ENCODE peak calls at places on chromosomes 12 and 14, in four cellular contexts. One of them, this sample, is unnamed.

GRCh38 chr12:116125981-116126566 is 151.4 kb downstream of the MED13L start:
- DNase-seq in GM04503: no peak
- DNase-seq in fibroblast of the aortic adventitia: peak; percentile 63
- DNase-seq in stimulated activated CD8-positive, alpha-beta memory T cell treated with anti-CD3 and anti-CD28 coated beads, Interleukin-4, amount 100 ng/mL, for 1 hour: no peak
- DNase-seq in this sample: no peak

GRCh38 chr14:81537193-81537592 is 3.5 kb upstream of the SEL1L start:
- DNase-seq in fibroblast of the aortic adventitia: no peak
- DNase-seq in GM04503: no peak
- DNase-seq in stimulated activated CD8-positive, alpha-beta memory T cell treated with anti-CD3 and anti-CD28 coated beads, Interleukin-4, amount 100 ng/mL, for 1 hour: no peak
- DNase-seq in this sample: no peak

GRCh38 chr12:63326260-63326659 is 175.3 kb upstream of the AVPR1A start:
- DNase-seq in GM04503: no peak
- DNase-seq in fibroblast of the aortic adventitia: no peak
- DNase-seq in stimulated activated CD8-positive, alpha-beta memory T cell treated with anti-CD3 and anti-CD28 coated beads, Interleukin-4, amount 100 ng/mL, for 1 hour: no peak
- DNase-seq in this sample: no peak

GRCh38 chr14:50082784-50083466 is 33.4 kb downstream of the VCPKMT start:
- DNase-seq in fibroblast of the aortic adventitia: no peak
- DNase-seq in stimulated activated CD8-positive, alpha-beta memory T cell treated with anti-CD3 and anti-CD28 coated beads, Interleukin-4, amount 100 ng/mL, for 1 hour: peak; percentile 53
- DNase-seq in GM04503: no peak
- DNase-seq in this sample: peak; percentile 87

GRCh38 chr14:32319368-32320049 is 9.6 kb upstream of the AKAP6 start:
- DNase-seq in fibroblast of the aortic adventitia: no peak
- DNase-seq in stimulated activated CD8-positive, alpha-beta memory T cell treated with anti-CD3 and anti-CD28 coated beads, Interleukin-4, amount 100 ng/mL, for 1 hour: no peak
- DNase-seq in GM04503: no peak
- DNase-seq in this sample: no peak

GRCh38 chr12:19397534-19397933 is 41.8 kb upstream of the AEBP2 start:
- DNase-seq in GM04503: no peak
- DNase-seq in fibroblast of the aortic adventitia: peak; percentile 26
- DNase-seq in stimulated activated CD8-positive, alpha-beta memory T cell treated with anti-CD3 and anti-CD28 coated beads, Interleukin-4, amount 100 ng/mL, for 1 hour: no peak
- DNase-seq in this sample: no peak

GRCh38 chr12:56261503-56262230 is 3.5 kb upstream of the ANKRD52 start:
- DNase-seq in fibroblast of the aortic adventitia: peak; percentile 65
- DNase-seq in GM04503: peak; percentile 86
- DNase-seq in stimulated activated CD8-positive, alpha-beta memory T cell treated with anti-CD3 and anti-CD28 coated beads, Interleukin-4, amount 100 ng/mL, for 1 hour: no peak
- DNase-seq in this sample: no peak

GRCh38 chr12:52199294-52199920 is 7.6 kb upstream of the KRT80 start:
- DNase-seq in stimulated activated CD8-positive, alpha-beta memory T cell treated with anti-CD3 and anti-CD28 coated beads, Interleukin-4, amount 100 ng/mL, for 1 hour: no peak
- DNase-seq in fibroblast of the aortic adventitia: no peak
- DNase-seq in GM04503: no peak
- DNase-seq in this sample: no peak

GRCh38 chr14:31205681-31206535 is 1.7 kb downstream of the HECTD1 start:
- DNase-seq in stimulated activated CD8-positive, alpha-beta memory T cell treated with anti-CD3 and anti-CD28 coated beads, Interleukin-4, amount 100 ng/mL, for 1 hour: no peak
- DNase-seq in fibroblast of the aortic adventitia: peak; percentile 68
- DNase-seq in GM04503: peak; percentile 79
- DNase-seq in this sample: no peak

GRCh38 chr14:78752789-78753188 is 582.6 kb downstream of the NRXN3 start:
- DNase-seq in GM04503: no peak
- DNase-seq in fibroblast of the aortic adventitia: no peak
- DNase-seq in stimulated activated CD8-positive, alpha-beta memory T cell treated with anti-CD3 and anti-CD28 coated beads, Interleukin-4, amount 100 ng/mL, for 1 hour: no peak
- DNase-seq in this sample: no peak

GRCh38 chr12:52920937-52921336 is 16.1 kb upstream of the KRT8 start:
- DNase-seq in fibroblast of the aortic adventitia: no peak
- DNase-seq in GM04503: peak; percentile 37
- DNase-seq in stimulated activated CD8-positive, alpha-beta memory T cell treated with anti-CD3 and anti-CD28 coated beads, Interleukin-4, amount 100 ng/mL, for 1 hour: no peak
- DNase-seq in this sample: no peak

GRCh38 chr14:55581011-55581806 is 1.2 kb downstream of the KTN1 start:
- DNase-seq in GM04503: no peak
- DNase-seq in fibroblast of the aortic adventitia: peak; percentile 40
- DNase-seq in stimulated activated CD8-positive, alpha-beta memory T cell treated with anti-CD3 and anti-CD28 coated beads, Interleukin-4, amount 100 ng/mL, for 1 hour: no peak
- DNase-seq in this sample: peak; percentile 44

GRCh38 chr14:21241218-21241819 is 27.9 kb downstream of the HNRNPC start:
- DNase-seq in GM04503: no peak
- DNase-seq in stimulated activated CD8-positive, alpha-beta memory T cell treated with anti-CD3 and anti-CD28 coated beads, Interleukin-4, amount 100 ng/mL, for 1 hour: no peak
- DNase-seq in fibroblast of the aortic adventitia: peak; percentile 60
- DNase-seq in this sample: peak; percentile 39

GRCh38 chr12:3097186-3097804 is 20.1 kb downstream of the TSPAN9 start:
- DNase-seq in fibroblast of the aortic adventitia: peak; percentile 89
- DNase-seq in GM04503: no peak
- DNase-seq in stimulated activated CD8-positive, alpha-beta memory T cell treated with anti-CD3 and anti-CD28 coated beads, Interleukin-4, amount 100 ng/mL, for 1 hour: no peak
- DNase-seq in this sample: no peak

GRCh38 chr12:27843714-27844245 is 63.7 kb upstream of the MANSC4 start:
- DNase-seq in stimulated activated CD8-positive, alpha-beta memory T cell treated with anti-CD3 and anti-CD28 coated beads, Interleukin-4, amount 100 ng/mL, for 1 hour: no peak
- DNase-seq in GM04503: no peak
- DNase-seq in fibroblast of the aortic adventitia: peak; percentile 91
- DNase-seq in this sample: no peak

GRCh38 chr12:88553941-88554658 is 26.2 kb downstream of the KITLG start:
- DNase-seq in stimulated activated CD8-positive, alpha-beta memory T cell treated with anti-CD3 and anti-CD28 coated beads, Interleukin-4, amount 100 ng/mL, for 1 hour: no peak
- DNase-seq in fibroblast of the aortic adventitia: peak; percentile 87
- DNase-seq in GM04503: peak; percentile 86
- DNase-seq in this sample: no peak

GRCh38 chr12:95487024-95487423 is 13.1 kb downstream of the METAP2 start:
- DNase-seq in stimulated activated CD8-positive, alpha-beta memory T cell treated with anti-CD3 and anti-CD28 coated beads, Interleukin-4, amount 100 ng/mL, for 1 hour: no peak
- DNase-seq in fibroblast of the aortic adventitia: no peak
- DNase-seq in GM04503: no peak
- DNase-seq in this sample: no peak

GRCh38 chr14:88962356-88962755 is 137.9 kb downstream of the TTC8 start:
- DNase-seq in GM04503: no peak
- DNase-seq in fibroblast of the aortic adventitia: no peak
- DNase-seq in stimulated activated CD8-positive, alpha-beta memory T cell treated with anti-CD3 and anti-CD28 coated beads, Interleukin-4, amount 100 ng/mL, for 1 hour: no peak
- DNase-seq in this sample: no peak

GRCh38 chr12:97960741-97961608 is 498.4 kb downstream of the RMST start:
- DNase-seq in stimulated activated CD8-positive, alpha-beta memory T cell treated with anti-CD3 and anti-CD28 coated beads, Interleukin-4, amount 100 ng/mL, for 1 hour: no peak
- DNase-seq in GM04503: no peak
- DNase-seq in fibroblast of the aortic adventitia: no peak
- DNase-seq in this sample: no peak

GRCh38 chr14:105702275-105702817 is 176.0 kb downstream of the TMEM121 start:
- DNase-seq in GM04503: no peak
- DNase-seq in fibroblast of the aortic adventitia: no peak
- DNase-seq in stimulated activated CD8-positive, alpha-beta memory T cell treated with anti-CD3 and anti-CD28 coated beads, Interleukin-4, amount 100 ng/mL, for 1 hour: no peak
- DNase-seq in this sample: no peak

GRCh38 chr14:99270491-99271287 is 1.3 kb downstream of the BCL11B start:
- DNase-seq in fibroblast of the aortic adventitia: no peak
- DNase-seq in GM04503: no peak
- DNase-seq in stimulated activated CD8-positive, alpha-beta memory T cell treated with anti-CD3 and anti-CD28 coated beads, Interleukin-4, amount 100 ng/mL, for 1 hour: no peak
- DNase-seq in this sample: peak; percentile 42

GRCh38 chr14:51564986-51565604 is 86.6 kb upstream of the FRMD6 start:
- DNase-seq in GM04503: no peak
- DNase-seq in stimulated activated CD8-positive, alpha-beta memory T cell treated with anti-CD3 and anti-CD28 coated beads, Interleukin-4, amount 100 ng/mL, for 1 hour: no peak
- DNase-seq in fibroblast of the aortic adventitia: no peak
- DNase-seq in this sample: no peak

GRCh38 chr12:119683816-119684215 is 15.9 kb downstream of the PRKAB1 start:
- DNase-seq in GM04503: no peak
- DNase-seq in fibroblast of the aortic adventitia: no peak
- DNase-seq in stimulated activated CD8-positive, alpha-beta memory T cell treated with anti-CD3 and anti-CD28 coated beads, Interleukin-4, amount 100 ng/mL, for 1 hour: no peak
- DNase-seq in this sample: no peak

GRCh38 chr12:47991106-47991550 is 13.1 kb downstream of the COL2A1 start:
- DNase-seq in GM04503: no peak
- DNase-seq in stimulated activated CD8-positive, alpha-beta memory T cell treated with anti-CD3 and anti-CD28 coated beads, Interleukin-4, amount 100 ng/mL, for 1 hour: no peak
- DNase-seq in fibroblast of the aortic adventitia: no peak
- DNase-seq in this sample: no peak

GRCh38 chr14:54642950-54643695 is 76.2 kb downstream of the SAMD4A start:
- DNase-seq in fibroblast of the aortic adventitia: peak; percentile 64
- DNase-seq in stimulated activated CD8-positive, alpha-beta memory T cell treated with anti-CD3 and anti-CD28 coated beads, Interleukin-4, amount 100 ng/mL, for 1 hour: no peak
- DNase-seq in GM04503: no peak
- DNase-seq in this sample: peak; percentile 29

GRCh38 chr14:102171173-102172020 is 31.7 kb downstream of the WDR20 start:
- DNase-seq in fibroblast of the aortic adventitia: no peak
- DNase-seq in stimulated activated CD8-positive, alpha-beta memory T cell treated with anti-CD3 and anti-CD28 coated beads, Interleukin-4, amount 100 ng/mL, for 1 hour: no peak
- DNase-seq in GM04503: no peak
- DNase-seq in this sample: no peak

This sample was measured in CD4-positive, alpha-beta memory T cell.